ENCODE peak calls at places on chromosome 3, in four cellular contexts. One of them, this sample, is unnamed.

GRCh38 chr3:126679831-126680677 is 24.0 kb upstream of the CHCHD6 start:
- DNase-seq in mucosa of descending colon: no peak
- DNase-seq in A549: no peak
- DNase-seq in cardiac fibroblast: no peak
- DNase-seq in this sample: peak

GRCh38 chr3:182259579-182259978 is 533.7 kb upstream of the ATP11B start:
- DNase-seq in mucosa of descending colon: no peak
- DNase-seq in A549: no peak
- DNase-seq in cardiac fibroblast: peak
- DNase-seq in this sample: no peak

GRCh38 chr3:38036286-38036685 is 2.7 kb upstream of the DLEC1 start:
- DNase-seq in mucosa of descending colon: no peak
- DNase-seq in A549: no peak
- DNase-seq in cardiac fibroblast: no peak
- DNase-seq in this sample: no peak

GRCh38 chr3:32646761-32647160 is 38.2 kb upstream of the CNOT10 start:
- DNase-seq in mucosa of descending colon: no peak
- DNase-seq in A549: no peak
- DNase-seq in cardiac fibroblast: no peak
- DNase-seq in this sample: no peak

GRCh38 chr3:97720417-97720816 is 44.1 kb upstream of the ARL6 start:
- DNase-seq in mucosa of descending colon: no peak
- DNase-seq in A549: no peak
- DNase-seq in cardiac fibroblast: no peak
- DNase-seq in this sample: no peak

GRCh38 chr3:67090472-67090871 is 92.4 kb downstream of the KBTBD8 start:
- DNase-seq in mucosa of descending colon: no peak
- DNase-seq in A549: no peak
- DNase-seq in cardiac fibroblast: peak
- DNase-seq in this sample: no peak

GRCh38 chr3:50333744-50334328 is 5.8 kb upstream of the TUSC2 start:
- DNase-seq in mucosa of descending colon: no peak
- DNase-seq in A549: no peak
- DNase-seq in cardiac fibroblast: peak
- DNase-seq in this sample: no peak

GRCh38 chr3:23314981-23315805 is 112.1 kb downstream of the UBE2E2 start:
- DNase-seq in mucosa of descending colon: no peak
- DNase-seq in A549: no peak
- DNase-seq in cardiac fibroblast: no peak
- DNase-seq in this sample: no peak

GRCh38 chr3:13215940-13216546 is 142.8 kb upstream of the IQSEC1 start:
- DNase-seq in mucosa of descending colon: no peak
- DNase-seq in A549: peak
- DNase-seq in cardiac fibroblast: peak
- DNase-seq in this sample: no peak

GRCh38 chr3:72896996-72897757 is 9.3 kb downstream of the GXYLT2 start:
- DNase-seq in mucosa of descending colon: no peak
- DNase-seq in A549: no peak
- DNase-seq in cardiac fibroblast: peak
- DNase-seq in this sample: no peak

GRCh38 chr3:84042717-84043116 is 916.1 kb upstream of the CADM2 start:
- DNase-seq in mucosa of descending colon: no peak
- DNase-seq in A549: no peak
- DNase-seq in cardiac fibroblast: no peak
- DNase-seq in this sample: no peak

GRCh38 chr3:88061749-88062148 is 2.7 kb downstream of the ZNF654 start:
- DNase-seq in mucosa of descending colon: no peak
- DNase-seq in A549: no peak
- DNase-seq in cardiac fibroblast: no peak
- DNase-seq in this sample: no peak

GRCh38 chr3:195209083-195209835 is 61.7 kb downstream of the XXYLT1 start:
- DNase-seq in mucosa of descending colon: no peak
- DNase-seq in A549: no peak
- DNase-seq in cardiac fibroblast: no peak
- DNase-seq in this sample: peak

GRCh38 chr3:112121577-112122547 is 11.2 kb downstream of the GCSAM start:
- DNase-seq in mucosa of descending colon: no peak
- DNase-seq in A549: no peak
- DNase-seq in cardiac fibroblast: no peak
- DNase-seq in this sample: no peak

GRCh38 chr3:171251842-171252241 is 208.4 kb downstream of the TNIK start:
- DNase-seq in mucosa of descending colon: no peak
- DNase-seq in A549: no peak
- DNase-seq in cardiac fibroblast: peak
- DNase-seq in this sample: no peak
- H3K4me3 ChIP-seq in mucosa of descending colon: no peak
- H3K4me3 ChIP-seq in A549: no peak
- H3K4me3 ChIP-seq in cardiac fibroblast: no peak
- H3K4me3 ChIP-seq in this sample: no peak

GRCh38 chr3:159732172-159733111 is 256.2 kb upstream of the IL12A start:
- DNase-seq in mucosa of descending colon: no peak
- DNase-seq in A549: peak
- DNase-seq in cardiac fibroblast: peak
- DNase-seq in this sample: no peak
- H3K4me3 ChIP-seq in mucosa of descending colon: no peak
- H3K4me3 ChIP-seq in A549: peak
- H3K4me3 ChIP-seq in cardiac fibroblast: no peak
- H3K4me3 ChIP-seq in this sample: peak

GRCh38 chr3:179526989-179527391 is 35.7 kb upstream of the ACTL6A start:
- DNase-seq in mucosa of descending colon: peak
- DNase-seq in A549: peak
- DNase-seq in cardiac fibroblast: peak
- DNase-seq in this sample: no peak
- H3K4me3 ChIP-seq in mucosa of descending colon: no peak
- H3K4me3 ChIP-seq in A549: no peak
- H3K4me3 ChIP-seq in cardiac fibroblast: peak
- H3K4me3 ChIP-seq in this sample: no peak

DNA sequence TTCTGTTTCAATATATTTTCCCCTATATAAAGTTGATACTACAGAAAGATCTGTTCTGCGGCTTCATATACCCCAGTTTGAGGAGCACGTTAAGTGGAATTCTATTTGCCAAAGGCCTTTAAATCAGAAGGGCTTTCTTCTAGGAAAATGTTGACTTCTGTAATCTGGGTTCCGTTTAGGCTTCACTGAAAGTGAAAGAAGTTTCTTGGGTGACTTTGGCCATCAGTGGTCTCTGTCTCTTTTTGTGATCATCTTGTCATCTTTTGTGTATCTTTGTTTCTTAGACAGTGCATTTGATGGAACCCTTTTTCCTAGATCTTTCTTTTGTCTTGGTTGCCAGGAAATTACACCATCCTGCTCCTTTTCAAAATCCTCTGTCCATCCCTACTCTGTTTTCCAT is 40.8 kb upstream of the MAP3K13 start:
- DNase-seq in mucosa of descending colon: no peak
- DNase-seq in A549: no peak
- DNase-seq in cardiac fibroblast: no peak
- DNase-seq in this sample: no peak
- H3K4me3 ChIP-seq in mucosa of descending colon: no peak
- H3K4me3 ChIP-seq in A549: no peak
- H3K4me3 ChIP-seq in cardiac fibroblast: no peak
- H3K4me3 ChIP-seq in this sample: no peak

GRCh38 chr3:160622263-160623045 is 54.5 kb upstream of the ARL14 start:
- DNase-seq in mucosa of descending colon: no peak
- DNase-seq in A549: no peak
- DNase-seq in cardiac fibroblast: no peak
- DNase-seq in this sample: no peak
- H3K4me3 ChIP-seq in mucosa of descending colon: no peak
- H3K4me3 ChIP-seq in A549: no peak
- H3K4me3 ChIP-seq in cardiac fibroblast: no peak
- H3K4me3 ChIP-seq in this sample: no peak

DNA sequence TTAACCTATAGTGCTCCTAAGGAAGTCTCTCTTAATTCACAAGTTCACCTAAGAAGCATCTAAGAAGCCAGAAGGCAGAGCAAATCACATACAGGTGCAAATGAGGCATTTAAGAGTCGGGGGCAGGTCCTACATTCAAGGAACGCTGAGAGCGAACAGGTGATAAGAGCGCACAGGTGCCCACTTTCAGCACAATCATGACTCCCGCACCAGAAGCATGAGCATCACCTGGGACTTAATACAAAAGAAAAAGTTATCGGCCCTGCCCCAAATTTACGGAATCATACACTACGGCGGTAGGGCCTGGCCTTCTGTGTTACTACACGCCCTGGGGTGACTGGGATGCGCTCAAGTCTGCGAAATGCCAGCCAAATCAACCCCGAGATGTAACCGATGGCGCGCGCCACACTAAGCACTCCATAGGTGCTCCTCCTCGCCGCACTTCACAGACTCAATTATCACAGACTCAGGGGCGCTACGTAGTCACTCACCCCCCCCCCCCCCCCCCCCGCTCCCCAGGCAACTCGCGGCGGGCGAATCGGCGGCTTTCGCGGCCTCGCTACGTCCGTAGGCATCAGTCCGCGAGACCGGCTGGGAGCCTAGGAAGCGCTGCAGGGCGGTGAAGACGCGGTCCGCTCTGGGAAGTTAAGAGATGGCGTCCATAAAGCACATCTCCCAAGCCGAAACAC is 698 bp downstream of the ULK4 start:
- DNase-seq in mucosa of descending colon: peak
- DNase-seq in A549: peak
- DNase-seq in cardiac fibroblast: peak
- DNase-seq in this sample: peak
- H3K4me3 ChIP-seq in mucosa of descending colon: peak
- H3K4me3 ChIP-seq in A549: peak
- H3K4me3 ChIP-seq in cardiac fibroblast: peak
- H3K4me3 ChIP-seq in this sample: peak

GRCh38 chr3:161508852-161509477 is 12.4 kb downstream of the OTOL1 start:
- DNase-seq in mucosa of descending colon: no peak
- DNase-seq in A549: peak
- DNase-seq in cardiac fibroblast: peak
- DNase-seq in this sample: no peak

GRCh38 chr3:161510510-161511260 is 14.1 kb downstream of the OTOL1 start:
- DNase-seq in mucosa of descending colon: no peak
- DNase-seq in A549: no peak
- DNase-seq in cardiac fibroblast: no peak
- DNase-seq in this sample: no peak
- H3K4me3 ChIP-seq in mucosa of descending colon: no peak
- H3K4me3 ChIP-seq in A549: no peak
- H3K4me3 ChIP-seq in cardiac fibroblast: no peak
- H3K4me3 ChIP-seq in this sample: no peak

GRCh38 chr3:39407773-39408492 is 1.4 kb downstream of the RPSA start:
- DNase-seq in mucosa of descending colon: no peak
- DNase-seq in A549: no peak
- DNase-seq in cardiac fibroblast: peak
- DNase-seq in this sample: no peak

GRCh38 chr3:39406368-39407258 is at the start of gene RPSA:
- DNase-seq in mucosa of descending colon: peak
- DNase-seq in A549: peak
- DNase-seq in cardiac fibroblast: peak
- DNase-seq in this sample: peak

GRCh38 chr3:39407259-39407629 is 724 bp downstream of the RPSA start:
- DNase-seq in mucosa of descending colon: no peak
- DNase-seq in A549: no peak
- DNase-seq in cardiac fibroblast: no peak
- DNase-seq in this sample: no peak

GRCh38 chr3:39409514-39410136 is 3.1 kb downstream of the RPSA start:
- DNase-seq in mucosa of descending colon: no peak
- DNase-seq in A549: no peak
- DNase-seq in cardiac fibroblast: no peak
- DNase-seq in this sample: no peak

GRCh38 chr3:39408493-39409372 is 2.2 kb downstream of the RPSA start:
- DNase-seq in mucosa of descending colon: no peak
- DNase-seq in A549: no peak
- DNase-seq in cardiac fibroblast: no peak
- DNase-seq in this sample: no peak
- H3K4me3 ChIP-seq in mucosa of descending colon: no peak
- H3K4me3 ChIP-seq in A549: peak
- H3K4me3 ChIP-seq in cardiac fibroblast: peak
- H3K4me3 ChIP-seq in this sample: peak

GRCh38 chr3:192862408-192863385 is 55.0 kb downstream of the MB21D2 start:
- DNase-seq in mucosa of descending colon: no peak
- DNase-seq in A549: no peak
- DNase-seq in cardiac fibroblast: peak
- DNase-seq in this sample: no peak

GRCh38 chr3:192867645-192868044 is 50.0 kb downstream of the MB21D2 start:
- DNase-seq in mucosa of descending colon: no peak
- DNase-seq in A549: no peak
- DNase-seq in cardiac fibroblast: peak
- DNase-seq in this sample: no peak

GRCh38 chr3:192866804-192867203 is 50.9 kb downstream of the MB21D2 start:
- DNase-seq in mucosa of descending colon: no peak
- DNase-seq in A549: no peak
- DNase-seq in cardiac fibroblast: no peak
- DNase-seq in this sample: no peak

GRCh38 chr3:192861972-192862371 is 55.7 kb downstream of the MB21D2 start:
- DNase-seq in mucosa of descending colon: no peak
- DNase-seq in A549: no peak
- DNase-seq in cardiac fibroblast: no peak
- DNase-seq in this sample: no peak

GRCh38 chr3:192864943-192865342 is 52.7 kb downstream of the MB21D2 start:
- DNase-seq in mucosa of descending colon: peak
- DNase-seq in A549: no peak
- DNase-seq in cardiac fibroblast: peak
- DNase-seq in this sample: no peak
- H3K4me3 ChIP-seq in mucosa of descending colon: no peak
- H3K4me3 ChIP-seq in A549: no peak
- H3K4me3 ChIP-seq in cardiac fibroblast: no peak
- H3K4me3 ChIP-seq in this sample: no peak

This sample was measured in spleen.